ENCODE peak calls at places on chromosomes 13 and 19, in ten cellular contexts. M, K, A, I, O, T, X, W, Y and H are unnamed samples. For H3K4me1, the result is how much of the 10 kb centered on the place peaks cover.

GRCh38 chr13:113151745-113152707 is 6.4 kb upstream of the PROZ start:
- DNase-seq in M (peak), K (no peak), A (no peak), I (no peak), O (no peak), T (no peak), X (peak), W (no peak), Y (no peak), H (no peak)

GRCh38 chr19:15640294-15640903 is at the start of gene CYP4F3:
- DNase-seq in M (no peak), K (peak), A (peak), I (no peak), O (no peak), T (no peak), X (peak), W (peak), Y (peak), H (peak)

GRCh38 chr19:48513289-48514122 is 1.9 kb upstream of the LMTK3 start:
- DNase-seq in M (peak), K (peak), A (peak), I (peak), O (peak), T (no peak), X (peak), W (peak), Y (peak), H (peak)

GRCh38 chr19:19224150-19224851 is 12.5 kb downstream of the NCAN start:
- DNase-seq in M (no peak), K (no peak), A (no peak), I (peak), O (no peak), T (no peak), X (no peak), W (no peak), Y (no peak), H (no peak)

GRCh38 chr19:7673995-7674667 is 2.8 kb upstream of the MCEMP1 start:
- DNase-seq in M (peak), K (peak), A (peak), I (peak), O (peak), T (no peak), X (peak), W (peak), Y (peak), H (peak)

GRCh38 chr19:29550896-29551295 is 25.1 kb downstream of the VSTM2B start:
- DNase-seq in M (no peak), K (no peak), A (peak), I (no peak), O (no peak), T (no peak), X (no peak), W (no peak), Y (no peak), H (no peak)

GRCh38 chr19:737591-738093 is 13.3 kb upstream of the MISP start:
- DNase-seq in M (peak), K (peak), A (peak), I (peak), O (peak), T (no peak), X (peak), W (no peak), Y (no peak), H (peak)

GRCh38 chr19:50896591-50897190 is 14.5 kb downstream of the KLK4 start:
- DNase-seq in M (no peak), K (no peak), A (no peak), I (no peak), O (no peak), T (no peak), X (peak), W (no peak), Y (no peak), H (peak)

GRCh38 chr19:34662919-34663318 is 14.0 kb downstream of the SCGB2B2 start:
- DNase-seq in M (peak), K (no peak), A (no peak), I (peak), O (peak), T (no peak), X (peak), W (no peak), Y (no peak), H (peak)

GRCh38 chr13:28741080-28741479 is 22.3 kb upstream of the SLC46A3 start:
- DNase-seq in M (no peak), K (no peak), A (no peak), I (no peak), O (no peak), T (no peak), X (no peak), W (no peak), Y (no peak), H (no peak)

GRCh38 chr13:19324325-19324724 is 142.7 kb upstream of the TUBA3C start:
- DNase-seq in M (no peak), K (no peak), A (no peak), I (no peak), O (no peak), T (no peak), X (no peak), W (no peak), Y (no peak), H (no peak)

GRCh38 chr13:99123101-99124045 is 77.3 kb upstream of the UBAC2 start:
- DNase-seq in M (no peak), K (no peak), A (no peak), I (no peak), O (no peak), T (no peak), X (peak), W (no peak), Y (no peak), H (peak)

GRCh38 chr13:99124046-99124400 is 76.6 kb upstream of the UBAC2 start:
- DNase-seq in M (no peak), K (no peak), A (no peak), I (no peak), O (no peak), T (no peak), X (no peak), W (no peak), Y (no peak), H (no peak)

GRCh38 chr13:99124695-99125334 is 75.8 kb upstream of the UBAC2 start:
- DNase-seq in M (no peak), K (no peak), A (no peak), I (no peak), O (no peak), T (no peak), X (peak), W (no peak), Y (no peak), H (no peak)

GRCh38 chr13:99126821-99127220 is 73.8 kb upstream of the UBAC2 start:
- DNase-seq in M (no peak), K (no peak), A (no peak), I (no peak), O (no peak), T (no peak), X (no peak), W (no peak), Y (no peak), H (no peak)

DNA sequence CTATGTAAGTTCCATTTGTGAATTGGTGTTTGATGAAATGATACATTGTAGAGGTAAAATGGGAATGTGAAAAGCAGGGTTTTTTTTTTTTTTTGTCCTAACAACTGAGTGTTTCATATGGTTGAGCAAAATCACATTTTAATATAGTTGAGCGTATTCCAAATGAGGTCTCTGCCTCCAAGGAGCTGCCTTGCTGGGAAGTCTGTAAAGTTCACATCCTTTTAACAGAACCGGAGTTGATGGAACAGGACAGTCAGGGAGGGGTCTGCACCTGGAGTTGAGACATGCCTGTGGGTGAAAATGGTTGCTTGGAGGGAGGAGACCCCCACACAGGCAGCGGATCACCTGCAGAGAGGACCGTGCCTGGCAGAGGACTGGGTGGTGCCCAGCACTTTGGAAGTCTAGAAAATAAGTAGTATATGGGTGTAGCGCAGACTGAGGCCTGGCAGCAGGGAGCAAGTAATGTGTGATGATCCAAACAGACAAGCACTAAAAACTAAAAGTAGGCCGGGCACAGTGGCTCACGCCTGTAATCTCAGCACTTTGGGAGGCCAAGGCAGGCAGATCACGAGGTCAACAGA is 75.2 kb upstream of the UBAC2 start:
- DNase-seq in M (no peak), K (no peak), A (no peak), I (no peak), O (no peak), T (no peak), X (peak), W (no peak), Y (no peak), H (no peak)
- H3K4me3 ChIP-seq in M (no peak), K (no peak), A (no peak), I (no peak), O (no peak), T (peak), X (peak), W (no peak), Y (no peak), H (no peak)

GRCh38 chr13:21872795-21873194 is 201.9 kb downstream of the FGF9 start:
- DNase-seq in M (no peak), K (no peak), A (no peak), I (no peak), O (no peak), T (no peak), X (peak), W (no peak), Y (no peak), H (no peak)

GRCh38 chr13:21868823-21869222 is 197.9 kb downstream of the FGF9 start:
- DNase-seq in M (no peak), K (no peak), A (no peak), I (no peak), O (no peak), T (no peak), X (no peak), W (no peak), Y (no peak), H (no peak)

GRCh38 chr13:21871302-21871862 is 200.5 kb downstream of the FGF9 start:
- DNase-seq in M (no peak), K (no peak), A (no peak), I (no peak), O (no peak), T (no peak), X (peak), W (no peak), Y (no peak), H (no peak)

DNA sequence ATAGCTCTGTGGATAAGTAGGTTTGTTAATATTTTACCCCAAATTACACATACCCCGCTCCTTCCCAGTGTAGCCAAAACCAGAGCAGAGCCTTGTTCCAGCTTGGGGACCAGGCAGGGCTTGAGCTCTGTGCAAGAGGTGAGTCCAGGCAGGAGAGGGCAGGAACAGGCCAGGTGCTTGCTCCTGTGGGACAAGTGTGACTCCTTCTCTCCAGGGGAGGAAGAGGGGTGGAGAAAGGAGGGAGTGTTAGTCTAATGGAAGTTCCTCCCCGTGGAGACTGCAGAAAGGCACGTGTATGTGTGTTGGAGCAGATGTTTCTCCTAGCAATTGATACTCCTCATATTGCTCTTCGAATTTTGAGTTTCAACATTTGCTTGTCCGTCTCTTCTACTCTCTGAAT is 201.0 kb downstream of the FGF9 start:
- DNase-seq in M (no peak), K (no peak), A (no peak), I (no peak), O (no peak), T (no peak), X (no peak), W (no peak), Y (no peak), H (no peak)
- H3K4me1 ChIP-seq in M (under half), K (under half), A (under half), I (under half), O (under half), T (under half), X (under half), W (under half), Y (under half), H (under half)

DNA sequence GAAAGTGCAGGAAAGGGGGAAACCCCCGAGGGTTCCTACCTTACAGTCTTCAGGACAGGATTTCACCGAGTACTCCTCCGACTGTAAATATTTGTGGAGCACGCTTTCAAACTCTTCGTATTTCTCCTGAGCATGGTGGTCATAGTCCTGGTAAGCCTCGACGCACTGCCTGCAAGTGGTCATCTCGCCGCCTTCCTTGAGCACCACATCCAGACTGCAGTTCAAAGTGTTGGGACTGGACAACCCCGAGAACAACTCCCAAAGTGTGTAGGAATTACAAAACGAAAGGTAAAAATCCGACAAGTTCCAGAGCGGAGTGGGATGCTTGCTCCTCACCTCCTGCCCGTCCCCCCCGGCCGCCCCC is 349.7 kb downstream of the LIG4 start:
- DNase-seq in M (no peak), K (no peak), A (no peak), I (no peak), O (no peak), T (no peak), X (peak), W (no peak), Y (no peak), H (no peak)
- H3K27ac ChIP-seq in M (no peak), K (no peak), A (no peak), I (no peak), O (no peak), T (no peak), X (no peak), W (no peak), Y (no peak), H (no peak)

GRCh38 chr19:38265213-38265861 is 964 bp downstream of the SPINT2 start:
- DNase-seq in M (peak), K (peak), A (peak), I (no peak), O (peak), T (no peak), X (no peak), W (peak), Y (no peak), H (no peak)
- H3K4me3 ChIP-seq in M (peak), K (peak), A (peak), I (peak), O (peak), T (peak), X (no peak), W (peak), Y (peak), H (no peak)

DNA sequence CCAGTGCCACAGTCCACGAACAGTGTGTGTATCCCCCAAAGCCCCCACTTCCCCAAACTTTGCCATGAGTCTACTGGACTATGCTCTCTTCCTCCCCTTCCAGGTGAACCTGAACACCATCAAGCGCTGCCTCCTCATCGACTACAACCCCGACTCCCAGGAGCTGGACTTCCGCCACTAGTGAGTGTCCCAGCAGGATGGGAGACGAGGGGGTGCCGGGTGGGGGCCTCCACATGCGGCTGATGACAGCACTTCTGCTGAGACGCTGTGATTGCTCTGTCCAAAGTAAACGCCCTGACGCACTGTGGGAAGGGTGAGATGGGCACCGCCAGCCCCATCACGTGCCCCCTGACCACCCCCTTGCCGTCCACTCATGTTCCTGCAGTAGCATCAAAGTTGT is 2.0 kb upstream of the P2RY11 start:
- DNase-seq in M (no peak), K (no peak), A (no peak), I (no peak), O (no peak), T (no peak), X (no peak), W (no peak), Y (no peak), H (no peak)
- H3K4me1 ChIP-seq in M (under half), K (under half), A (under half), I (under half), O (under half), T (under half), X (under half), W (under half), Y (under half), H (under half)

GRCh38 chr19:36837525-36837901 is 674 bp downstream of the ZNF790 start:
- DNase-seq in M (peak), K (no peak), A (no peak), I (no peak), O (peak), T (no peak), X (peak), W (no peak), Y (no peak), H (no peak)
- H3K27ac ChIP-seq in M (no peak), K (peak), A (peak), I (no peak), O (no peak), T (peak), X (peak), W (peak), Y (peak), H (peak)

GRCh38 chr13:30020726-30021312 is 170.4 kb upstream of the UBL3 start:
- DNase-seq in M (no peak), K (no peak), A (no peak), I (no peak), O (no peak), T (no peak), X (peak), W (no peak), Y (no peak), H (no peak)

GRCh38 chr13:30022256-30022655 is 171.8 kb upstream of the UBL3 start:
- DNase-seq in M (no peak), K (no peak), A (no peak), I (no peak), O (no peak), T (no peak), X (no peak), W (no peak), Y (no peak), H (no peak)

GRCh38 chr13:30025351-30025750 is 174.9 kb upstream of the UBL3 start:
- DNase-seq in M (no peak), K (no peak), A (no peak), I (no peak), O (no peak), T (no peak), X (no peak), W (no peak), Y (no peak), H (no peak)

GRCh38 chr13:30021611-30022010 is 171.2 kb upstream of the UBL3 start:
- DNase-seq in M (no peak), K (no peak), A (no peak), I (no peak), O (no peak), T (no peak), X (peak), W (no peak), Y (no peak), H (no peak)

GRCh38 chr13:30022796-30023195 is 172.4 kb upstream of the UBL3 start:
- DNase-seq in M (no peak), K (no peak), A (no peak), I (no peak), O (no peak), T (no peak), X (no peak), W (no peak), Y (no peak), H (no peak)
- H3K4me3 ChIP-seq in M (no peak), K (no peak), A (no peak), I (no peak), O (no peak), T (no peak), X (no peak), W (no peak), Y (no peak), H (no peak)